ENCODE peak calls at places on chromosomes 1 and 21, in ten cellular contexts. V is stimulated activated CD4-positive, alpha-beta T cell treated with anti-CD3 and anti-CD28 coated beads, TNF-alpha, amount 100 ng/mL, for 4 hours; T is T-helper 1 cell; S is left lung; R is cardiac muscle cell; Z is colonic mucosa; E is epithelial cell of prostate; L is CD4-positive, CD25-positive, alpha-beta regulatory T cell; F is epithelial cell of esophagus; O is CD4-positive, alpha-beta T cell. Q is an unnamed sample.

GRCh38 chr1:119547306-119547705 is 40.3 kb downstream of the HSD3B1 start:
- DNase-seq in V (no peak), T (no peak), S (no peak), R (no peak), Z (no peak), E (no peak), L (no peak), F (no peak), O (no peak), Q (no peak)

GRCh38 chr1:166343276-166343675 is 176.5 kb upstream of the FAM78B start:
- DNase-seq in V (no peak), T (no peak), S (no peak), R (no peak), Z (no peak), E (no peak), L (no peak), F (no peak), O (no peak), Q (no peak)

GRCh38 chr1:30779294-30780071 is 21.9 kb upstream of the LAPTM5 start:
- DNase-seq in V (peak), T (peak), S (peak), R (peak), Z (peak), E (no peak), L (peak), F (peak), O (peak), Q (peak)

GRCh38 chr1:20588634-20589225 is at the start of gene CDA:
- DNase-seq in V (no peak), T (no peak), S (peak), R (no peak), Z (peak), E (peak), L (no peak), F (peak), O (no peak), Q (no peak)

GRCh38 chr1:59477286-59477685 is 180.4 kb downstream of the FGGY start:
- DNase-seq in V (no peak), T (no peak), S (no peak), R (no peak), Z (no peak), E (peak), L (no peak), F (peak), O (no peak), Q (no peak)

GRCh38 chr1:218846166-218846565 is 327.5 kb upstream of the LYPLAL1 start:
- DNase-seq in V (no peak), T (no peak), S (no peak), R (no peak), Z (no peak), E (no peak), L (no peak), F (no peak), O (no peak), Q (no peak)

GRCh38 chr1:19687414-19687813 is 22.7 kb downstream of the HTR6 start:
- DNase-seq in V (no peak), T (no peak), S (no peak), R (no peak), Z (no peak), E (no peak), L (no peak), F (no peak), O (no peak), Q (no peak)

GRCh38 chr1:174051956-174052355 is 29.8 kb upstream of the RC3H1 start:
- DNase-seq in V (no peak), T (no peak), S (no peak), R (peak), Z (no peak), E (no peak), L (no peak), F (no peak), O (no peak), Q (no peak)

GRCh38 chr1:221810406-221810805 is 68.5 kb upstream of the DUSP10 start:
- DNase-seq in V (no peak), T (no peak), S (no peak), R (no peak), Z (no peak), E (peak), L (no peak), F (peak), O (no peak), Q (no peak)

GRCh38 chr1:218171302-218171893 is 113.7 kb upstream of the RRP15 start:
- DNase-seq in V (no peak), T (no peak), S (no peak), R (peak), Z (no peak), E (no peak), L (peak), F (peak), O (no peak), Q (no peak)

GRCh38 chr21:45853703-45854342 is 127.7 kb upstream of the COL6A1 start:
- DNase-seq in V (no peak), T (no peak), S (no peak), R (no peak), Z (no peak), E (peak), L (no peak), F (peak), O (no peak), Q (no peak)

GRCh38 chr1:2127181-2128145 is 67.1 kb downstream of the FAAP20 start:
- DNase-seq in V (no peak), T (no peak), S (peak), R (no peak), Z (no peak), E (no peak), L (no peak), F (no peak), O (no peak), Q (no peak)

GRCh38 chr1:27727126-27727525 is 1.4 kb downstream of the FAM76A start:
- DNase-seq in V (no peak), T (no peak), S (no peak), R (peak), Z (no peak), E (no peak), L (no peak), F (peak), O (no peak), Q (no peak)

GRCh38 chr1:111030590-111030989 is 66.9 kb upstream of the LRIF1 start:
- DNase-seq in V (peak), T (peak), S (no peak), R (peak), Z (peak), E (no peak), L (peak), F (peak), O (peak), Q (no peak)

GRCh38 chr1:204363335-204364114 is 3.8 kb upstream of the PLEKHA6 start:
- DNase-seq in V (peak), T (peak), S (peak), R (peak), Z (peak), E (no peak), L (peak), F (peak), O (peak), Q (peak)

GRCh38 chr1:216523449-216524190 is 100.4 kb upstream of the USH2A start:
- DNase-seq in V (no peak), T (no peak), S (no peak), R (peak), Z (no peak), E (no peak), L (no peak), F (peak), O (no peak), Q (no peak)

GRCh38 chr1:173222149-173223030 is 15.3 kb upstream of the TNFSF4 start:
- DNase-seq in V (no peak), T (no peak), S (no peak), R (no peak), Z (no peak), E (no peak), L (no peak), F (no peak), O (no peak), Q (no peak)

GRCh38 chr1:32681501-32681900 is 21.1 kb downstream of the SYNC start:
- DNase-seq in V (no peak), T (no peak), S (no peak), R (peak), Z (no peak), E (no peak), L (no peak), F (no peak), O (no peak), Q (no peak)

GRCh38 chr1:230917284-230918135 is 49.2 kb upstream of the C1orf198 start:
- DNase-seq in V (peak), T (peak), S (peak), R (peak), Z (peak), E (peak), L (peak), F (peak), O (peak), Q (no peak)

GRCh38 chr1:147236959-147237791 is 5.3 kb upstream of the CHD1L start:
- DNase-seq in V (no peak), T (no peak), S (no peak), R (no peak), Z (peak), E (no peak), L (no peak), F (peak), O (no peak), Q (no peak)

Q was measured in GM12892.